ENCODE peak calls at places on chromosome 21, in four cellular contexts. One of them, this sample, is unnamed.

GRCh38 chr21:44887126-44887806 is 13.8 kb upstream of the PTTG1IP start:
- DNase-seq in brain microvascular endothelial cell: no peak
- DNase-seq in OCI-LY7: no peak
- DNase-seq in astrocyte of the spinal cord: no peak
- DNase-seq in this sample: no peak

GRCh38 chr21:38834725-38835124 is 29.0 kb downstream of the ETS2 start:
- DNase-seq in brain microvascular endothelial cell: no peak
- DNase-seq in OCI-LY7: no peak
- DNase-seq in astrocyte of the spinal cord: no peak
- DNase-seq in this sample: no peak

GRCh38 chr21:32519945-32520884 is 65.1 kb downstream of the TCP10L start:
- DNase-seq in brain microvascular endothelial cell: no peak
- DNase-seq in OCI-LY7: no peak
- DNase-seq in astrocyte of the spinal cord: no peak
- DNase-seq in this sample: no peak

GRCh38 chr21:41767606-41768370 is 936 bp upstream of the RIPK4 start:
- DNase-seq in brain microvascular endothelial cell: no peak
- DNase-seq in OCI-LY7: no peak
- DNase-seq in astrocyte of the spinal cord: no peak
- DNase-seq in this sample: no peak

GRCh38 chr21:10463156-10463555 is 58.2 kb upstream of the TPTE start:
- DNase-seq in brain microvascular endothelial cell: no peak
- DNase-seq in OCI-LY7: no peak
- DNase-seq in astrocyte of the spinal cord: no peak
- DNase-seq in this sample: no peak

GRCh38 chr21:16269497-16269896 is 539.7 kb downstream of the USP25 start:
- DNase-seq in brain microvascular endothelial cell: no peak
- DNase-seq in OCI-LY7: no peak
- DNase-seq in astrocyte of the spinal cord: no peak
- DNase-seq in this sample: no peak

GRCh38 chr21:45326834-45327457 is 39.3 kb upstream of the POFUT2 start:
- DNase-seq in brain microvascular endothelial cell: no peak
- DNase-seq in OCI-LY7: no peak
- DNase-seq in astrocyte of the spinal cord: no peak
- DNase-seq in this sample: no peak

GRCh38 chr21:30769724-30770431 is 14.7 kb upstream of the KRTAP21-1 start:
- DNase-seq in brain microvascular endothelial cell: no peak
- DNase-seq in OCI-LY7: no peak
- DNase-seq in astrocyte of the spinal cord: no peak
- DNase-seq in this sample: no peak

GRCh38 chr21:35400233-35400939 is 351.3 kb upstream of the RUNX1 start:
- DNase-seq in brain microvascular endothelial cell: peak
- DNase-seq in OCI-LY7: peak
- DNase-seq in astrocyte of the spinal cord: peak
- DNase-seq in this sample: peak

GRCh38 chr21:46294647-46295176 is 8.6 kb downstream of the YBEY start:
- DNase-seq in brain microvascular endothelial cell: peak
- DNase-seq in OCI-LY7: no peak
- DNase-seq in astrocyte of the spinal cord: peak
- DNase-seq in this sample: peak

GRCh38 chr21:36629061-36629460 is 69.9 kb upstream of the SIM2 start:
- DNase-seq in brain microvascular endothelial cell: no peak
- DNase-seq in OCI-LY7: no peak
- DNase-seq in astrocyte of the spinal cord: no peak
- DNase-seq in this sample: no peak

GRCh38 chr21:32190491-32191144 is 88.2 kb downstream of the MIS18A start:
- DNase-seq in brain microvascular endothelial cell: no peak
- DNase-seq in OCI-LY7: peak
- DNase-seq in astrocyte of the spinal cord: no peak
- DNase-seq in this sample: no peak

GRCh38 chr21:45560106-45561021 is 18.1 kb upstream of the SLC19A1 start:
- DNase-seq in brain microvascular endothelial cell: no peak
- DNase-seq in OCI-LY7: no peak
- DNase-seq in astrocyte of the spinal cord: no peak
- DNase-seq in this sample: no peak

DNA sequence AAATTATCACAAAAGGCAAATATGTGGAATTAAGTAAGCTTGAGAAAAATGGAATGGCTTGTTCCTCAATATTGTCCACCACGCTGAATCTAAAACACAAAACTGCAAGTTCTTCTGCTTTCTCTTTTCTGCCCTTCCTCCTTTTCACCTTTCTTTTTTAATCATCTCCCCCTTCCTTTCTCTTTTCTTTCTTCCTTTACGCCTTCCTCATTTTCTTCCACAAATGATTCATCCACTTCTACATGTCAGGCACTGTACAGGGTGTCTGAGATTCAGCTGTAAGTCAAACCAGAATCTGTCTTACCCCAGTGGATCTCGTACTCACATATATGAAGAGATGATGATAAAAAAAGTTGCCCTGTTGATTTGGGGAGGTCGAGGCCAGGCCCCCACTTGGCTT is 1182.5 kb downstream of the MRPL39 start:
- DNase-seq in brain microvascular endothelial cell: no peak
- DNase-seq in OCI-LY7: no peak
- DNase-seq in astrocyte of the spinal cord: no peak
- DNase-seq in this sample: no peak
- H3K4me3 ChIP-seq in brain microvascular endothelial cell: no peak
- H3K4me3 ChIP-seq in OCI-LY7: no peak
- H3K4me3 ChIP-seq in astrocyte of the spinal cord: no peak
- H3K4me3 ChIP-seq in this sample: no peak

GRCh38 chr21:25421327-25422028 is 185.8 kb downstream of the MRPL39 start:
- DNase-seq in brain microvascular endothelial cell: peak
- DNase-seq in OCI-LY7: peak
- DNase-seq in astrocyte of the spinal cord: peak
- DNase-seq in this sample: peak
- TF ChIP-seq CTCF in brain microvascular endothelial cell: peak
- TF ChIP-seq CTCF in OCI-LY7: peak
- TF ChIP-seq CTCF in astrocyte of the spinal cord: peak
- TF ChIP-seq CTCF in this sample: peak

DNA sequence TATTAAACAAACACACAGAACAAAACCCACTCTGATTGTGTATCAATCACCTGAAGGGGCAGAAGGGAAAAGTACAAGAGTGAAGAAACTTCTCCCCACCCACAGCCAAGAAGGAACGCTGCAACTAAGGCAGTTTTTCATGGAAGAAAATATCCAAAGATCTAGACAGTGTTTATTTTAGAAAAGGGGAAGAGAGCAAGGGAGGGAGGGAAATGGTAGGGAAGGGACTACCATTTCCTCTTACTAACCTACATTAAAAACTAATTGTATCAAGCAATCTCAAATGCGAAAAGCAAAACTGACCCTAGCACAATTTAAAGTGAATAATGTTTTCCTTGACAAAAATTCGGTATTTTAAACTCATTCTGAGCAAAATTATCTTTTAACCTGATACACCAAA is 3.5 kb downstream of the NRIP1 start:
- DNase-seq in brain microvascular endothelial cell: no peak
- DNase-seq in OCI-LY7: no peak
- DNase-seq in astrocyte of the spinal cord: no peak
- DNase-seq in this sample: no peak
- H3K4me3 ChIP-seq in brain microvascular endothelial cell: peak
- H3K4me3 ChIP-seq in OCI-LY7: no peak
- H3K4me3 ChIP-seq in astrocyte of the spinal cord: no peak
- H3K4me3 ChIP-seq in this sample: no peak

DNA sequence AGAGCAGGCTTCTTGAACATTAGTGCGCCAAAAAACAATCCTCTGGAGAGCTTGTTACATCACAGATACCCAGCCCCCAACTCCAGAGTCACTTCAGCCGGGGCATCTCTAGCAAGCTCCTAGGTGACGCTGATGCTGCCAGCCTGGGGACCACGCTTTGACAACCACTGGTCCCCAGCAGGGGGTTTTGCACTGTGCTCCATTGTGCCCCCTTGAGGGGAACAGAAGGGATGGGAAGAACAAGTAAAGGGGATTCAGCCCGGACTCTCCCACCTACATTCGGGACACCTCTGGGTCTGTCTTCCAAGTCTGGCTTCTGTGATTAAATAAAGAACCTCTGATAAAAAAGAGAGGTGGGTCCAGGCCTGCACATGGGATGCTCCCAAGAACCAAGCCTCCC is 60.4 kb downstream of the ATP5PO start:
- DNase-seq in brain microvascular endothelial cell: no peak
- DNase-seq in OCI-LY7: peak
- DNase-seq in astrocyte of the spinal cord: no peak
- DNase-seq in this sample: no peak
- TF ChIP-seq CTCF in brain microvascular endothelial cell: peak
- TF ChIP-seq CTCF in OCI-LY7: peak
- TF ChIP-seq CTCF in astrocyte of the spinal cord: no peak
- TF ChIP-seq CTCF in this sample: peak

GRCh38 chr21:18070392-18070791 is 174.2 kb upstream of the CHODL start:
- DNase-seq in brain microvascular endothelial cell: no peak
- DNase-seq in OCI-LY7: no peak
- DNase-seq in astrocyte of the spinal cord: no peak
- DNase-seq in this sample: no peak
- H3K4me3 ChIP-seq in brain microvascular endothelial cell: no peak
- H3K4me3 ChIP-seq in OCI-LY7: no peak
- H3K4me3 ChIP-seq in astrocyte of the spinal cord: no peak
- H3K4me3 ChIP-seq in this sample: no peak

GRCh38 chr21:37660709-37661108 is 255.5 kb downstream of the KCNJ6 start:
- DNase-seq in brain microvascular endothelial cell: no peak
- DNase-seq in OCI-LY7: no peak
- DNase-seq in astrocyte of the spinal cord: no peak
- DNase-seq in this sample: no peak

GRCh38 chr21:37659874-37660273 is 256.4 kb downstream of the KCNJ6 start:
- DNase-seq in brain microvascular endothelial cell: no peak
- DNase-seq in OCI-LY7: no peak
- DNase-seq in astrocyte of the spinal cord: no peak
- DNase-seq in this sample: no peak

GRCh38 chr21:37658121-37658993 is 257.9 kb downstream of the KCNJ6 start:
- DNase-seq in brain microvascular endothelial cell: no peak
- DNase-seq in OCI-LY7: no peak
- DNase-seq in astrocyte of the spinal cord: peak
- DNase-seq in this sample: no peak

GRCh38 chr21:37656899-37657298 is 259.4 kb downstream of the KCNJ6 start:
- DNase-seq in brain microvascular endothelial cell: no peak
- DNase-seq in OCI-LY7: no peak
- DNase-seq in astrocyte of the spinal cord: no peak
- DNase-seq in this sample: no peak

GRCh38 chr21:37658994-37659458 is 257.2 kb downstream of the KCNJ6 start:
- DNase-seq in brain microvascular endothelial cell: peak
- DNase-seq in OCI-LY7: no peak
- DNase-seq in astrocyte of the spinal cord: peak
- DNase-seq in this sample: peak
- TF ChIP-seq CTCF in brain microvascular endothelial cell: peak
- TF ChIP-seq CTCF in OCI-LY7: no peak
- TF ChIP-seq CTCF in astrocyte of the spinal cord: peak
- TF ChIP-seq CTCF in this sample: peak

This sample was measured in fibroblast of pulmonary artery.